ENCODE peak calls at places on chromosomes 16 and 17, in seven cellular contexts. One of them, this sample, is unnamed.

GRCh38 chr16:79632289-79632688 is 31.8 kb upstream of the MAF start:
- DNase-seq in left lung: no peak
- DNase-seq in heart left ventricle: no peak
- DNase-seq in IMR-90: no peak
- DNase-seq in activated CD8-positive, alpha-beta T cell treated with anti-CD3 and anti-CD28 coated beads for 36 hours: peak; percentile 21
- DNase-seq in cardiac muscle cell: no peak
- DNase-seq in hepatocyte: peak; percentile 28
- DNase-seq in this sample: no peak

GRCh38 chr17:80455328-80455710 is 21.1 kb downstream of the NPTX1 start:
- DNase-seq in heart left ventricle: peak; percentile 68
- DNase-seq in activated CD8-positive, alpha-beta T cell treated with anti-CD3 and anti-CD28 coated beads for 36 hours: peak; percentile 56
- DNase-seq in left lung: peak; percentile 50
- DNase-seq in IMR-90: peak; percentile 46
- DNase-seq in cardiac muscle cell: peak; percentile 71
- DNase-seq in hepatocyte: peak; percentile 76
- DNase-seq in this sample: peak; percentile 49

GRCh38 chr16:58661199-58661830 is 23.3 kb downstream of the SLC38A7 start:
- DNase-seq in heart left ventricle: peak; percentile 59
- DNase-seq in left lung: peak; percentile 46
- DNase-seq in hepatocyte: peak; percentile 89
- DNase-seq in cardiac muscle cell: peak; percentile 76
- DNase-seq in activated CD8-positive, alpha-beta T cell treated with anti-CD3 and anti-CD28 coated beads for 36 hours: peak; percentile 32
- DNase-seq in IMR-90: peak; percentile 91
- DNase-seq in this sample: peak; percentile 17

GRCh38 chr17:45131616-45132301 is 556 bp downstream of the PLCD3 start:
- DNase-seq in heart left ventricle: peak; percentile 66
- DNase-seq in cardiac muscle cell: peak; percentile 73
- DNase-seq in hepatocyte: peak; percentile 75
- DNase-seq in IMR-90: no peak
- DNase-seq in left lung: no peak
- DNase-seq in activated CD8-positive, alpha-beta T cell treated with anti-CD3 and anti-CD28 coated beads for 36 hours: peak; percentile 57
- DNase-seq in this sample: peak; percentile 84

GRCh38 chr17:55294042-55294751 is 29.4 kb downstream of the HLF start:
- DNase-seq in heart left ventricle: no peak
- DNase-seq in IMR-90: no peak
- DNase-seq in activated CD8-positive, alpha-beta T cell treated with anti-CD3 and anti-CD28 coated beads for 36 hours: no peak
- DNase-seq in hepatocyte: no peak
- DNase-seq in cardiac muscle cell: no peak
- DNase-seq in left lung: no peak
- DNase-seq in this sample: no peak

GRCh38 chr17:7440113-7440822 is 956 bp downstream of the FGF11 start:
- DNase-seq in activated CD8-positive, alpha-beta T cell treated with anti-CD3 and anti-CD28 coated beads for 36 hours: peak; percentile 78
- DNase-seq in heart left ventricle: peak; percentile 81
- DNase-seq in cardiac muscle cell: peak; percentile 76
- DNase-seq in IMR-90: no peak
- DNase-seq in hepatocyte: peak; percentile 78
- DNase-seq in left lung: no peak
- DNase-seq in this sample: peak; percentile 56

GRCh38 chr16:72493681-72494415 is 321.9 kb upstream of the PMFBP1 start:
- DNase-seq in heart left ventricle: no peak
- DNase-seq in left lung: no peak
- DNase-seq in cardiac muscle cell: no peak
- DNase-seq in activated CD8-positive, alpha-beta T cell treated with anti-CD3 and anti-CD28 coated beads for 36 hours: no peak
- DNase-seq in IMR-90: peak; percentile 65
- DNase-seq in hepatocyte: no peak
- DNase-seq in this sample: no peak

GRCh38 chr17:6413073-6413472 is 21.8 kb downstream of the AIPL1 start:
- DNase-seq in cardiac muscle cell: peak; percentile 56
- DNase-seq in heart left ventricle: no peak
- DNase-seq in left lung: no peak
- DNase-seq in activated CD8-positive, alpha-beta T cell treated with anti-CD3 and anti-CD28 coated beads for 36 hours: no peak
- DNase-seq in IMR-90: peak; percentile 40
- DNase-seq in hepatocyte: peak; percentile 59
- DNase-seq in this sample: no peak

GRCh38 chr17:45863857-45864654 is 19.4 kb downstream of the SPPL2C start:
- DNase-seq in IMR-90: no peak
- DNase-seq in cardiac muscle cell: no peak
- DNase-seq in heart left ventricle: no peak
- DNase-seq in activated CD8-positive, alpha-beta T cell treated with anti-CD3 and anti-CD28 coated beads for 36 hours: no peak
- DNase-seq in hepatocyte: no peak
- DNase-seq in left lung: no peak
- DNase-seq in this sample: no peak

GRCh38 chr17:2971851-2972250 is 91.6 kb downstream of the OR1D5 start:
- DNase-seq in left lung: no peak
- DNase-seq in hepatocyte: no peak
- DNase-seq in heart left ventricle: no peak
- DNase-seq in cardiac muscle cell: no peak
- DNase-seq in activated CD8-positive, alpha-beta T cell treated with anti-CD3 and anti-CD28 coated beads for 36 hours: no peak
- DNase-seq in IMR-90: no peak
- DNase-seq in this sample: no peak

GRCh38 chr16:27269300-27270150 is 953 bp upstream of the NSMCE1 start:
- DNase-seq in activated CD8-positive, alpha-beta T cell treated with anti-CD3 and anti-CD28 coated beads for 36 hours: no peak
- DNase-seq in cardiac muscle cell: no peak
- DNase-seq in IMR-90: no peak
- DNase-seq in left lung: no peak
- DNase-seq in hepatocyte: no peak
- DNase-seq in heart left ventricle: no peak
- DNase-seq in this sample: no peak

GRCh38 chr16:27377666-27378485 is 24.1 kb upstream of the IL21R start:
- DNase-seq in cardiac muscle cell: no peak
- DNase-seq in heart left ventricle: no peak
- DNase-seq in hepatocyte: no peak
- DNase-seq in IMR-90: no peak
- DNase-seq in left lung: no peak
- DNase-seq in activated CD8-positive, alpha-beta T cell treated with anti-CD3 and anti-CD28 coated beads for 36 hours: peak; percentile 62
- DNase-seq in this sample: no peak

GRCh38 chr17:12358477-12358876 is 307.2 kb upstream of the MYOCD start:
- DNase-seq in cardiac muscle cell: no peak
- DNase-seq in IMR-90: peak; percentile 6
- DNase-seq in heart left ventricle: no peak
- DNase-seq in activated CD8-positive, alpha-beta T cell treated with anti-CD3 and anti-CD28 coated beads for 36 hours: no peak
- DNase-seq in hepatocyte: no peak
- DNase-seq in left lung: no peak
- DNase-seq in this sample: no peak

GRCh38 chr17:40499551-40500189 is 1.8 kb downstream of the TNS4 start:
- DNase-seq in left lung: peak; percentile 87
- DNase-seq in cardiac muscle cell: peak; percentile 90
- DNase-seq in IMR-90: peak; percentile 60
- DNase-seq in heart left ventricle: peak; percentile 90
- DNase-seq in activated CD8-positive, alpha-beta T cell treated with anti-CD3 and anti-CD28 coated beads for 36 hours: no peak
- DNase-seq in hepatocyte: peak; percentile 87
- DNase-seq in this sample: peak; percentile 45

DNA sequence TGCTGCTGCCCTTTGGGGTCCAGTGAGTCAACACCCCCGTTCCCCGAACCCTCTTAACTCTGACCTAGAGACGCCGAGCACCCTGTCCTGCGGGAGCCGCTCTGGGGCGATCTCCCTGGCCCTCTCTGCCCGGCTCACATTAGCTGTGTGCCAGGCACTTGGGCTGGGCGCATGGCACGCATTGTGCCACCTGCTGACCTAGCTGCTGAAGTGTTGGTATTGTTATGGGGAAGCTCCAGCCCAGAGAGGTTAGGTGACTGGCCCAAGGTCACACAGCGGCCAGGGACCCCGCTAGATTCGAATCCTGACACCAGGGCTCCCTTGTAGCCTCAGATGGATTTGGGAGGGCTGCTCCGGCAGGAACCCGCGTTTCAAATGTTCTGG is 1.1 kb downstream of the HSD17B1 start:
- DNase-seq in IMR-90: no peak
- DNase-seq in activated CD8-positive, alpha-beta T cell treated with anti-CD3 and anti-CD28 coated beads for 36 hours: peak; percentile 45
- DNase-seq in cardiac muscle cell: no peak
- DNase-seq in heart left ventricle: no peak
- DNase-seq in left lung: no peak
- DNase-seq in hepatocyte: no peak
- DNase-seq in this sample: no peak
- TF ChIP-seq CTCF in IMR-90: peak; percentile 4
- TF ChIP-seq CTCF in activated CD8-positive, alpha-beta T cell treated with anti-CD3 and anti-CD28 coated beads for 36 hours: no peak
- TF ChIP-seq CTCF in cardiac muscle cell: no peak
- TF ChIP-seq CTCF in heart left ventricle: no peak
- TF ChIP-seq CTCF in left lung: no peak
- TF ChIP-seq CTCF in hepatocyte: no peak
- TF ChIP-seq CTCF in this sample: no peak

GRCh38 chr17:82103588-82104451 is 5.8 kb upstream of the FASN start:
- DNase-seq in activated CD8-positive, alpha-beta T cell treated with anti-CD3 and anti-CD28 coated beads for 36 hours: no peak
- DNase-seq in heart left ventricle: peak; percentile 69
- DNase-seq in hepatocyte: peak; percentile 90
- DNase-seq in IMR-90: no peak
- DNase-seq in left lung: peak; percentile 75
- DNase-seq in cardiac muscle cell: peak; percentile 53
- DNase-seq in this sample: peak; percentile 38
- TF ChIP-seq CTCF in activated CD8-positive, alpha-beta T cell treated with anti-CD3 and anti-CD28 coated beads for 36 hours: no peak
- TF ChIP-seq CTCF in heart left ventricle: no peak
- TF ChIP-seq CTCF in hepatocyte: no peak
- TF ChIP-seq CTCF in IMR-90: no peak
- TF ChIP-seq CTCF in left lung: no peak
- TF ChIP-seq CTCF in cardiac muscle cell: no peak
- TF ChIP-seq CTCF in this sample: no peak

DNA sequence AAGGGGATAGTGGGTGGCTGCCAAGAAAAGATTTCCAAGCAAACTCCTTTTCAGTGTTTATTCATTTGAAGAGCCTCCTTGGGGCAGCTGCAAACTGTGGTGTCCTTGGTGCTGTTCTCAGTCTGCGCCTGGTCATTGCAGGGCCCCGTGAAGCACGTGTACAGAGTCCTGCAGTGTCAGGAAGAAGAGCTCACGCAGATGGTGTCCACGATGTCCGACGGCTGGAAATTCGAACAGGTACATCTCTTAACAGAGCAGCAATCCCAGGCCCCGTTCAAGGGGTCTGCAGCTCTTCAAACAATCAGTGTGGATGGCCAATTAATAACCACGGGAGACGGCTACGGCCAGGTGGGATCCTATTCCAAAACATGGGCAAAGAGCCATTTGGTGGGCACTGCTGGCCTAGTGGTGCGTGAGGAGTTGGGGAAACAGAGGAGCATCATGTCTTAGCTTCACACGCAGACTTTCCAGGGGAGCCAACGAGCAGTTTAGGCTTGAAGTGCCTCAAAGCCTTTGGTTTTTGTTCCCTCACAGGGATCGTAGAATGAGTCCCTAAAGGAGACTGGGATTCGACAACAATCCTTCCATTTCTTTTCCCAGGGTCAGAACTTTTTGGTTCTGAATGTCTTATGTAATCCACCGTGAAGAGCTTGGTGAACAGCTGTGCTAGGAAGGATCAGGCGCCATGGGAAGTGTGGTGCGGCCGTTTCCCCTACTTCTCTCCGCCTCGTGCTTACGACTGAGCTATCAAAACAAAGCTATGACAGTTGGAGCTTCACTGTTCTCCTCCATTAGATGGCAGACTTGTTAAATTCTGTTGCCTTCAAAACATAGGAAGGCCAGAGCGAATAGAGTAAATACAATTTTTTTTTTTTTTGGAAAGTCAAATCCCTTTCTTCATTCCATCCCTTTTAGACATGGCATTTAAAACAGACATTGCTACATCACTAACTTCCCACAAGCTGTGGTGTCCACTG is 12.6 kb downstream of the KCTD2 start:
- DNase-seq in hepatocyte: peak; percentile 69
- DNase-seq in heart left ventricle: no peak
- DNase-seq in IMR-90: peak; percentile 81
- DNase-seq in cardiac muscle cell: no peak
- DNase-seq in left lung: no peak
- DNase-seq in activated CD8-positive, alpha-beta T cell treated with anti-CD3 and anti-CD28 coated beads for 36 hours: no peak
- DNase-seq in this sample: no peak
- TF ChIP-seq CTCF in hepatocyte: peak; percentile 61
- TF ChIP-seq CTCF in heart left ventricle: peak; percentile 32
- TF ChIP-seq CTCF in IMR-90: peak; percentile 77
- TF ChIP-seq CTCF in cardiac muscle cell: peak; percentile 54
- TF ChIP-seq CTCF in left lung: peak; percentile 25
- TF ChIP-seq CTCF in activated CD8-positive, alpha-beta T cell treated with anti-CD3 and anti-CD28 coated beads for 36 hours: no peak
- TF ChIP-seq CTCF in this sample: no peak

GRCh38 chr17:28334666-28335200 is 539 bp downstream of the IFT20 start:
- DNase-seq in heart left ventricle: no peak
- DNase-seq in IMR-90: peak; percentile 63
- DNase-seq in left lung: no peak
- DNase-seq in cardiac muscle cell: no peak
- DNase-seq in hepatocyte: no peak
- DNase-seq in activated CD8-positive, alpha-beta T cell treated with anti-CD3 and anti-CD28 coated beads for 36 hours: peak; percentile 28
- DNase-seq in this sample: no peak

GRCh38 chr17:28335959-28336871 is 654 bp downstream of the TNFAIP1 start:
- DNase-seq in cardiac muscle cell: peak; percentile 83
- DNase-seq in left lung: peak; percentile 64
- DNase-seq in IMR-90: peak; percentile 94
- DNase-seq in heart left ventricle: peak; percentile 67
- DNase-seq in activated CD8-positive, alpha-beta T cell treated with anti-CD3 and anti-CD28 coated beads for 36 hours: peak; percentile 60
- DNase-seq in hepatocyte: peak; percentile 92
- DNase-seq in this sample: peak; percentile 18

GRCh38 chr17:28334176-28334575 is 1.1 kb downstream of the IFT20 start:
- DNase-seq in heart left ventricle: no peak
- DNase-seq in left lung: no peak
- DNase-seq in hepatocyte: no peak
- DNase-seq in cardiac muscle cell: no peak
- DNase-seq in activated CD8-positive, alpha-beta T cell treated with anti-CD3 and anti-CD28 coated beads for 36 hours: no peak
- DNase-seq in IMR-90: peak; percentile 19
- DNase-seq in this sample: no peak

GRCh38 chr17:28333083-28333746 is 2.1 kb downstream of the IFT20 start:
- DNase-seq in left lung: no peak
- DNase-seq in IMR-90: peak; percentile 53
- DNase-seq in hepatocyte: no peak
- DNase-seq in cardiac muscle cell: no peak
- DNase-seq in heart left ventricle: no peak
- DNase-seq in activated CD8-positive, alpha-beta T cell treated with anti-CD3 and anti-CD28 coated beads for 36 hours: no peak
- DNase-seq in this sample: no peak

DNA sequence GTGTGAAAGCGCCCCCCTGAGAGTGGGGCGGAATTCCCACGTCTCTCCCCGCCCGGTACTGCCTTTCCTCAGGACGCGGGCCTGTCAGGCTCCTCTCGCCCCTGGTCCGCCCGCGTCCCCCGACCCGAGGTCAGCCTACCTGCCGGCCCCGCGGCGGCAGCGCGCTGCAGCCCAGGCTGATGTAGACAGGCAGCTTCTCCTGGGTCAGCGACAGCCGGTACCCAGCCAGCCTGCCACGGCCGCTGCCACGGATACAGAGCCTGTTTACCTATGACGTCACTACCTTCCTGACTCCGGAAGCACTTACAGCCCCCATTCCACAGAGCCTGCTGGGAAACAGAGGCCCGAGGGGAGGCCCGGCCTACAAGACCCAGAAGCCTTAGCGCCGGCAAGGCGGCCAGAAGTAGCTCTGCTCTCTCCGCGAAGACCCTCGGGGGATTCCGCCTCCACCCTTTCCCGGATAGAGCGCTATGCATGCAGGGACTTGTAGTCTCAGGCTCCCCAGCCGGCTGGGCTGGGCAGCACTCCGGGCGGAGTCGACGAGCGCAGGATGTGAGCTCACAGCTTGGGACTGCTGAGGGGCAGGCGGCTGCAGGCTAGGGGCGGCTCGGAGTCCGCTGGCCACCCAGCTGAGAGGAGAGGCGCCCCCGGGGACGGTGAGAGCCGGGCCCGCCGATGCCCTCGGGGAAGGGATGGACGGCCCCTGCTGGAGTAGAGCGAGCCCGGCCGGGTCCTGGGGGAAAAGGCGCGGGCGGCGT is at the start of the genes IFT20 and TNFAIP1:
- DNase-seq in cardiac muscle cell: peak; percentile 99
- DNase-seq in heart left ventricle: peak; percentile 99
- DNase-seq in IMR-90: peak; percentile 100
- DNase-seq in left lung: peak; percentile 100
- DNase-seq in activated CD8-positive, alpha-beta T cell treated with anti-CD3 and anti-CD28 coated beads for 36 hours: peak; percentile 99
- DNase-seq in hepatocyte: peak; percentile 100
- DNase-seq in this sample: peak; percentile 96
- TF ChIP-seq CTCF in cardiac muscle cell: no peak
- TF ChIP-seq CTCF in heart left ventricle: no peak
- TF ChIP-seq CTCF in IMR-90: peak; percentile 2
- TF ChIP-seq CTCF in left lung: no peak
- TF ChIP-seq CTCF in activated CD8-positive, alpha-beta T cell treated with anti-CD3 and anti-CD28 coated beads for 36 hours: no peak
- TF ChIP-seq CTCF in hepatocyte: no peak
- TF ChIP-seq CTCF in this sample: no peak

This sample was measured in neural crest cell.